ENCODE peak calls at places on chromosomes 6 and 20, in four cellular contexts. One of them, this sample, is unnamed.

GRCh38 chr20:31845300-31845863 is at the start of gene FOXS1:
- DNase-seq in cardiac fibroblast: peak
- DNase-seq in fibroblast of the aortic adventitia: no peak
- DNase-seq in right atrium auricular region: no peak
- DNase-seq in this sample: peak

GRCh38 chr6:37141291-37142046 is 28.5 kb upstream of the PIM1 start:
- DNase-seq in cardiac fibroblast: peak
- DNase-seq in fibroblast of the aortic adventitia: peak
- DNase-seq in right atrium auricular region: no peak
- DNase-seq in this sample: peak

GRCh38 chr6:135576055-135576454 is 78.5 kb upstream of the AHI1 start:
- DNase-seq in cardiac fibroblast: peak
- DNase-seq in fibroblast of the aortic adventitia: peak
- DNase-seq in right atrium auricular region: no peak
- DNase-seq in this sample: peak

GRCh38 chr6:42410861-42411260 is 40.9 kb downstream of the TRERF1 start:
- DNase-seq in fibroblast of the aortic adventitia: no peak
- DNase-seq in cardiac fibroblast: no peak
- DNase-seq in right atrium auricular region: no peak
- DNase-seq in this sample: no peak

GRCh38 chr6:133623065-133623464 is 265.8 kb upstream of the TCF21 start:
- DNase-seq in fibroblast of the aortic adventitia: peak
- DNase-seq in right atrium auricular region: no peak
- DNase-seq in cardiac fibroblast: peak
- DNase-seq in this sample: no peak

GRCh38 chr20:1291191-1291741 is 25.2 kb downstream of the SNPH start:
- DNase-seq in fibroblast of the aortic adventitia: peak
- DNase-seq in right atrium auricular region: no peak
- DNase-seq in cardiac fibroblast: peak
- DNase-seq in this sample: peak

GRCh38 chr6:167802339-167802738 is 24.4 kb upstream of the AFDN start:
- DNase-seq in cardiac fibroblast: no peak
- DNase-seq in right atrium auricular region: no peak
- DNase-seq in fibroblast of the aortic adventitia: no peak
- DNase-seq in this sample: no peak

GRCh38 chr20:10113746-10114145 is 79.0 kb downstream of the ANKEF1 start:
- DNase-seq in cardiac fibroblast: no peak
- DNase-seq in right atrium auricular region: no peak
- DNase-seq in fibroblast of the aortic adventitia: no peak
- DNase-seq in this sample: no peak

GRCh38 chr6:18390476-18390875 is 3.3 kb downstream of the RNF144B start:
- DNase-seq in fibroblast of the aortic adventitia: no peak
- DNase-seq in right atrium auricular region: no peak
- DNase-seq in cardiac fibroblast: no peak
- DNase-seq in this sample: no peak

GRCh38 chr6:43951756-43952675 is 175.2 kb downstream of the MRPL14 start:
- DNase-seq in cardiac fibroblast: no peak
- DNase-seq in right atrium auricular region: no peak
- DNase-seq in fibroblast of the aortic adventitia: no peak
- DNase-seq in this sample: no peak

GRCh38 chr6:21003780-21004541 is 469.7 kb downstream of the CDKAL1 start:
- DNase-seq in fibroblast of the aortic adventitia: peak
- DNase-seq in cardiac fibroblast: peak
- DNase-seq in right atrium auricular region: no peak
- DNase-seq in this sample: peak

GRCh38 chr20:50191566-50192363 is 1.1 kb downstream of the CEBPB start:
- DNase-seq in cardiac fibroblast: peak
- DNase-seq in right atrium auricular region: no peak
- DNase-seq in fibroblast of the aortic adventitia: peak
- DNase-seq in this sample: no peak

GRCh38 chr6:94350833-94351232 is 931.5 kb upstream of the EPHA7 start:
- DNase-seq in cardiac fibroblast: no peak
- DNase-seq in right atrium auricular region: no peak
- DNase-seq in fibroblast of the aortic adventitia: no peak
- DNase-seq in this sample: no peak

GRCh38 chr20:62900052-62900691 is 26.1 kb downstream of the DIDO1 start:
- DNase-seq in right atrium auricular region: peak
- DNase-seq in cardiac fibroblast: peak
- DNase-seq in fibroblast of the aortic adventitia: peak
- DNase-seq in this sample: peak

GRCh38 chr6:25172819-25173218 is 106.4 kb upstream of the CARMIL1 start:
- DNase-seq in cardiac fibroblast: peak
- DNase-seq in right atrium auricular region: no peak
- DNase-seq in fibroblast of the aortic adventitia: peak
- DNase-seq in this sample: peak

GRCh38 chr6:130906736-130907381 is 79.7 kb downstream of the SMLR1 start:
- DNase-seq in cardiac fibroblast: peak
- DNase-seq in fibroblast of the aortic adventitia: peak
- DNase-seq in right atrium auricular region: no peak
- DNase-seq in this sample: peak

GRCh38 chr6:44074383-44075136 is 52.7 kb downstream of the MRPL14 start:
- DNase-seq in fibroblast of the aortic adventitia: peak
- DNase-seq in right atrium auricular region: peak
- DNase-seq in cardiac fibroblast: peak
- DNase-seq in this sample: peak

GRCh38 chr20:58650181-58650775 is 805 bp upstream of the STX16 start:
- DNase-seq in right atrium auricular region: peak
- DNase-seq in cardiac fibroblast: no peak
- DNase-seq in fibroblast of the aortic adventitia: peak
- DNase-seq in this sample: no peak

GRCh38 chr6:92495246-92495645 is 924.1 kb downstream of the EPHA7 start:
- DNase-seq in fibroblast of the aortic adventitia: no peak
- DNase-seq in right atrium auricular region: no peak
- DNase-seq in cardiac fibroblast: peak
- DNase-seq in this sample: no peak

GRCh38 chr20:12999201-12999600 is 9.6 kb upstream of the SPTLC3 start:
- DNase-seq in cardiac fibroblast: no peak
- DNase-seq in right atrium auricular region: no peak
- DNase-seq in fibroblast of the aortic adventitia: no peak
- DNase-seq in this sample: no peak

GRCh38 chr6:55445648-55446204 is 118.5 kb downstream of the GFRAL start:
- DNase-seq in right atrium auricular region: no peak
- DNase-seq in cardiac fibroblast: peak
- DNase-seq in fibroblast of the aortic adventitia: peak
- DNase-seq in this sample: peak

GRCh38 chr20:57266251-57267157 is at the start of gene BMP7:
- DNase-seq in fibroblast of the aortic adventitia: no peak
- DNase-seq in cardiac fibroblast: no peak
- DNase-seq in right atrium auricular region: no peak
- DNase-seq in this sample: no peak

GRCh38 chr6:2651536-2651935 is 99.2 kb downstream of the MYLK4 start:
- DNase-seq in right atrium auricular region: no peak
- DNase-seq in cardiac fibroblast: no peak
- DNase-seq in fibroblast of the aortic adventitia: no peak
- DNase-seq in this sample: no peak

GRCh38 chr20:57413990-57414389 is 22.8 kb downstream of the RBM38 start:
- DNase-seq in fibroblast of the aortic adventitia: no peak
- DNase-seq in right atrium auricular region: no peak
- DNase-seq in cardiac fibroblast: no peak
- DNase-seq in this sample: no peak

GRCh38 chr6:50815436-50816114 is 3.1 kb upstream of the TFAP2B start:
- DNase-seq in right atrium auricular region: no peak
- DNase-seq in fibroblast of the aortic adventitia: peak
- DNase-seq in cardiac fibroblast: peak
- DNase-seq in this sample: peak

GRCh38 chr20:44075191-44075949 is 111.6 kb downstream of the JPH2 start:
- DNase-seq in right atrium auricular region: peak
- DNase-seq in cardiac fibroblast: no peak
- DNase-seq in fibroblast of the aortic adventitia: no peak
- DNase-seq in this sample: no peak

GRCh38 chr20:38658879-38659612 is 57.4 kb downstream of the ARHGAP40 start:
- DNase-seq in cardiac fibroblast: peak
- DNase-seq in right atrium auricular region: no peak
- DNase-seq in fibroblast of the aortic adventitia: no peak
- DNase-seq in this sample: no peak

GRCh38 chr6:10210052-10210451 is 204.8 kb downstream of the TFAP2A start:
- DNase-seq in fibroblast of the aortic adventitia: no peak
- DNase-seq in right atrium auricular region: no peak
- DNase-seq in cardiac fibroblast: peak
- DNase-seq in this sample: peak

This sample was measured in brain microvascular endothelial cell.